ENCODE peak calls at places on chromosomes 13 and 19, in five cellular contexts. H is heart right ventricle; W is left ventricle myocardium inferior; X is CD4-positive, CD25-positive, alpha-beta regulatory T cell; B is adrenal gland. S is an unnamed sample.

GRCh38 chr19:12703056-12703455 is 6.6 kb upstream of the FBXW9 start:
- DNase-seq in H (no peak), W (no peak), X (no peak), B (no peak), S (peak; percentile 85)

GRCh38 chr19:16944626-16945363 is 56.0 kb downstream of the F2RL3 start:
- DNase-seq in H (peak; percentile 50), W (no peak), X (no peak), B (no peak), S (no peak)

GRCh38 chr19:19372656-19373416 is 32.6 kb upstream of the GATAD2A start:
- DNase-seq in H (peak; percentile 64), W (peak; percentile 66), X (peak; percentile 32), B (peak; percentile 46), S (no peak)

GRCh38 chr19:7415163-7415856 is 66.6 kb downstream of the ARHGEF18 start:
- DNase-seq in H (no peak), W (no peak), X (no peak), B (no peak), S (no peak)

GRCh38 chr13:35502456-35502855 is 26.0 kb upstream of the MAB21L1 start:
- DNase-seq in H (no peak), W (no peak), X (no peak), B (no peak), S (peak; percentile 61)

GRCh38 chr19:1923319-1923718 is 17.7 kb upstream of the CSNK1G2 start:
- DNase-seq in H (no peak), W (no peak), X (no peak), B (no peak), S (no peak)

GRCh38 chr19:43774103-43774939 is 6.5 kb downstream of the KCNN4 start:
- DNase-seq in H (peak; percentile 65), W (peak; percentile 68), X (no peak), B (peak; percentile 60), S (peak; percentile 87)

GRCh38 chr19:21110183-21110582 is 28.2 kb downstream of the ZNF714 start:
- DNase-seq in H (no peak), W (no peak), X (no peak), B (no peak), S (no peak)

GRCh38 chr19:3068071-3068470 is 5.8 kb upstream of the TLE5 start:
- DNase-seq in H (no peak), W (no peak), X (no peak), B (peak; percentile 77), S (peak; percentile 93)

GRCh38 chr13:37869756-37870488 is at the start of gene TRPC4:
- DNase-seq in H (peak; percentile 33), W (peak; percentile 40), X (no peak), B (no peak), S (peak; percentile 30)

GRCh38 chr19:47107953-47108746 is 5.4 kb downstream of the ZC3H4 start:
- DNase-seq in H (no peak), W (no peak), X (no peak), B (no peak), S (no peak)

GRCh38 chr13:93942016-93942415 is 537.5 kb downstream of the DCT start:
- DNase-seq in H (no peak), W (no peak), X (no peak), B (no peak), S (no peak)

DNA sequence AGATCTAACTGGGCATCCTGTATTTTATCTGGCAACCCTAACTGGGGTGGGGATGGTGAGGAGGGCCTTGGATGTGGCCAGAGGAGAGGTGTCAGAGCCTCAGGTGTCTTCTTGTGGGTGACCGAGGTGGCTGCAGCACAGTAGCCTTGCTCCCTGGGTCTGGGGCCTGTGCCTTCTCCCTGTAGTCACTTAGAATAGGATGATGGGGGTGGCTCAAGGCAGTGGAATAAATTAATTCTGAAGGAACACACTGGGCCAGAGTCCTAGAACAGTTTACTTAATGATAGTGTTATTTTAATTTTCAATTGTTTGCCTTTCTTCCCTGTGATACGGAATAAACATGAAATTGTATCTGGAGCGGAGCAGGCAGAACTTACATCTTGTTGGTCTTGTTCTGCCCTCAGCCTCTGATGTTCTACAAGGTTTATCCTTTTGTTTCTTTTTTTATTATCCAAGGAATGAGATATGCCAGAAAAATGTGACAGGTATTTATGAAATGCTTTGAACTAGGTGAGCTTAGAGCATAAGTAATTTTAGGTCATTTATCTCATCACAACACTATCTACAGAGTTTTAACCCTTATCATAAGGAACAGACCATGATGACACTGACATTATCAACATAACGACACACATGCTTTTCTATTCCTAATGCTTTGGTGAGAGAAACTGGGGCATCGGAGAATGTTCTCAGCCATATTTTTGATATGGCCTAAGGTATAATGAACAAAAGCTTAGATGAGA is 51.4 kb downstream of the LRCH1 start:
- DNase-seq in H (no peak), W (no peak), X (no peak), B (no peak), S (no peak)
- H3K4me1 ChIP-seq in H (peaks cover 85% of the 10 kb centered on the region), W (peaks cover 98% of the 10 kb centered on the region), X (peaks cover 22% of the 10 kb centered on the region), B (peaks cover 54% of the 10 kb centered on the region), S (peaks cover 50% of the 10 kb centered on the region)

GRCh38 chr13:28434934-28435333 is 60.0 kb downstream of the FLT1 start:
- DNase-seq in H (no peak), W (no peak), X (no peak), B (no peak), S (no peak)

GRCh38 chr13:28425796-28426195 is 69.1 kb downstream of the FLT1 start:
- DNase-seq in H (no peak), W (no peak), X (no peak), B (no peak), S (no peak)

GRCh38 chr13:28429685-28430290 is 65.1 kb downstream of the FLT1 start:
- DNase-seq in H (no peak), W (no peak), X (no peak), B (no peak), S (no peak)

GRCh38 chr13:28429096-28429495 is 65.8 kb downstream of the FLT1 start:
- DNase-seq in H (no peak), W (no peak), X (no peak), B (no peak), S (no peak)
- H3K36me3 ChIP-seq in H (peaks cover 62% of the 10 kb centered on the region), W (peaks cover 69% of the 10 kb centered on the region), X (no peaks in the 10 kb centered on the region), B (no peaks in the 10 kb centered on the region), S (no peaks in the 10 kb centered on the region)

GRCh38 chr13:98537740-98538139 is 39.2 kb downstream of the STK24 start:
- DNase-seq in H (no peak), W (no peak), X (no peak), B (no peak), S (no peak)
- H3K4me1 ChIP-seq in H (peaks cover 42% of the 10 kb centered on the region), W (peaks cover 99% of the 10 kb centered on the region), X (peaks cover 82% of the 10 kb centered on the region), B (peaks cover 34% of the 10 kb centered on the region), S (peaks cover 14% of the 10 kb centered on the region)

DNA sequence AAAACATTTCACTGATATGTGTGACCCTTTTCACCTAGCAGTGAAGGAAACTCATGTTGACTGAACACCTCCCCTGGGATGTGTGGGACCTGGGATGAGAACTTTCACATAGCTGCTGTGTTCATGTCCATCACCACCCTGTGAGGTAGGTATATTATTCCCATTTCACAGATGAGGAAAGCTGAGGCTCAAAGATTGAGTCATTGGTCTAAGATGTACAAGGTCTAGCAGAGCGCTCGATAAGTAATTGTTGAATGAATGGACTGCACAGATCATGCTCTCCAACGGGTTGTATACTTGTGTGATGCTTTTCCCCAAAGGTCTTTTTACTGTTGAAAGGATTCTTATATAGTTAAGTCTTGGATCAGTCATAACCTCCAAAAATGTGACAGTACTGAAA is 75.6 kb upstream of the TSC22D1 start:
- DNase-seq in H (no peak), W (no peak), X (no peak), B (no peak), S (no peak)
- H3K36me3 ChIP-seq in H (no peaks in the 10 kb centered on the region), W (no peaks in the 10 kb centered on the region), X (no peaks in the 10 kb centered on the region), B (no peaks in the 10 kb centered on the region), S (no peaks in the 10 kb centered on the region)

DNA sequence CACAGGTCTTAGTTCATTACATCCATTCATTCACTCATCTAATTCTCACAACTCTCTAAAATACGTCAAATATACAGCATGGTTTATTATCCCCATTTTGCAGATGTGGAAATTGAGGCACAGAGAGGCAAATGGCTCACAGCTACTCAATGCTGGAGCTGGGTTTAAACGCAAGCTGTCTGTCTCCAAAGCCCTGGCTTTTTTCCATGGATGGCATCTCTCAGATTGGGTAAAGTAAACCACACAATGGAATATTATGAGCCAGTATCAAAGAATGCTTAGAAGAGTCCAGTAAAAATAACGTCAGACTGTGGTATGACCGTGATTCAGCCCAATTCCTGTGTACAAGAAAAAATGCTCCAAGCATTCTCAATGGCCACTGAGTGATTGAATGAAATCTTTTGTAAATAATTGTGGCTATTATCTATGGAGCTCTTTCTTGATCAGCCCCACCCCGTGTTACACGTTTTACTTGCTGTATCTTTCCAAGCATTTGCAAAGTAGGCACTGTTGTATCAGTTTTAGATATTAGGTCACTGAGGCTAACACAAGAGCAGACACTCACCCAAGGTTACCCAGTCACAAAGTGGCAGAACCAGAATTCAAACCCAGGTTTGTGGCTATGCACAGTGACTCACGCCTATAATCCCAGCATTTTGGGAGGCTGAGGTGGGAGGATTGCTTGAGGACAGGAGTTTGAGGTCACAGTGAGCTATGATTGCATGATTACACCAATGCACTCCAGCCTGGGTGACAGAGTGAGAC is 5.5 kb upstream of the ACP7 start:
- DNase-seq in H (no peak), W (no peak), X (no peak), B (no peak), S (no peak)
- H3K4me1 ChIP-seq in H (no peaks in the 10 kb centered on the region), W (peaks cover 4% of the 10 kb centered on the region), X (peaks cover 16% of the 10 kb centered on the region), B (no peaks in the 10 kb centered on the region), S (no peaks in the 10 kb centered on the region)